ENCODE peak calls at places on chromosomes 4 and X, in ten cellular contexts. One of them, this sample, is unnamed. For H3K36me3, the result is how much of the 10 kb centered on the place peaks cover.

GRCh38 chr4:169931996-169932395 is 94.2 kb downstream of the MFAP3L start:
- DNase-seq in fibroblast of lung: no peak
- DNase-seq in thoracic aorta: no peak
- DNase-seq in lower lobe of right lung: no peak
- DNase-seq in tibial nerve: no peak
- DNase-seq in cardiac muscle cell: no peak
- DNase-seq in astrocyte: no peak
- DNase-seq in PC-3: no peak
- DNase-seq in mucosa of descending colon: no peak
- DNase-seq in prostate gland: no peak
- DNase-seq in this sample: no peak

GRCh38 chr4:57426779-57427395 is 316.7 kb upstream of the IGFBP7 start:
- DNase-seq in cardiac muscle cell: peak
- DNase-seq in tibial nerve: peak
- DNase-seq in lower lobe of right lung: peak
- DNase-seq in fibroblast of lung: peak
- DNase-seq in astrocyte: peak
- DNase-seq in mucosa of descending colon: peak
- DNase-seq in thoracic aorta: peak
- DNase-seq in PC-3: peak
- DNase-seq in prostate gland: peak
- DNase-seq in this sample: peak

GRCh38 chr4:186669159-186669720 is 54.4 kb downstream of the FAT1 start:
- DNase-seq in cardiac muscle cell: peak
- DNase-seq in mucosa of descending colon: no peak
- DNase-seq in tibial nerve: no peak
- DNase-seq in thoracic aorta: no peak
- DNase-seq in PC-3: peak
- DNase-seq in astrocyte: peak
- DNase-seq in fibroblast of lung: peak
- DNase-seq in lower lobe of right lung: no peak
- DNase-seq in prostate gland: peak
- DNase-seq in this sample: peak

GRCh38 chr4:147732516-147733193 is 767 bp downstream of the ARHGAP10 start:
- DNase-seq in lower lobe of right lung: peak
- DNase-seq in astrocyte: peak
- DNase-seq in prostate gland: no peak
- DNase-seq in fibroblast of lung: peak
- DNase-seq in cardiac muscle cell: peak
- DNase-seq in thoracic aorta: no peak
- DNase-seq in mucosa of descending colon: peak
- DNase-seq in tibial nerve: no peak
- DNase-seq in PC-3: peak
- DNase-seq in this sample: peak

GRCh38 chr4:83075696-83076095 is 38.8 kb downstream of the PLAC8 start:
- DNase-seq in fibroblast of lung: peak
- DNase-seq in mucosa of descending colon: no peak
- DNase-seq in astrocyte: peak
- DNase-seq in prostate gland: no peak
- DNase-seq in lower lobe of right lung: no peak
- DNase-seq in thoracic aorta: no peak
- DNase-seq in cardiac muscle cell: no peak
- DNase-seq in PC-3: peak
- DNase-seq in tibial nerve: no peak
- DNase-seq in this sample: no peak

GRCh38 chr4:25484243-25484721 is 107.2 kb downstream of the ANAPC4 start:
- DNase-seq in cardiac muscle cell: no peak
- DNase-seq in lower lobe of right lung: no peak
- DNase-seq in tibial nerve: no peak
- DNase-seq in mucosa of descending colon: no peak
- DNase-seq in PC-3: no peak
- DNase-seq in thoracic aorta: no peak
- DNase-seq in fibroblast of lung: peak
- DNase-seq in prostate gland: no peak
- DNase-seq in astrocyte: peak
- DNase-seq in this sample: peak

GRCh38 chr4:1756079-1756478 is 34.8 kb downstream of the TACC3 start:
- DNase-seq in lower lobe of right lung: no peak
- DNase-seq in fibroblast of lung: no peak
- DNase-seq in PC-3: no peak
- DNase-seq in thoracic aorta: no peak
- DNase-seq in prostate gland: no peak
- DNase-seq in astrocyte: no peak
- DNase-seq in mucosa of descending colon: no peak
- DNase-seq in cardiac muscle cell: no peak
- DNase-seq in tibial nerve: no peak
- DNase-seq in this sample: no peak

GRCh38 chrX:14865201-14865600 is 7.7 kb downstream of the FANCB start:
- DNase-seq in prostate gland: no peak
- DNase-seq in astrocyte: peak
- DNase-seq in mucosa of descending colon: no peak
- DNase-seq in tibial nerve: no peak
- DNase-seq in fibroblast of lung: peak
- DNase-seq in PC-3: no peak
- DNase-seq in cardiac muscle cell: no peak
- DNase-seq in thoracic aorta: no peak
- DNase-seq in lower lobe of right lung: no peak
- DNase-seq in this sample: no peak

GRCh38 chrX:153805436-153805835 is 11.0 kb downstream of the SSR4 start:
- DNase-seq in fibroblast of lung: no peak
- DNase-seq in cardiac muscle cell: no peak
- DNase-seq in thoracic aorta: no peak
- DNase-seq in astrocyte: no peak
- DNase-seq in lower lobe of right lung: no peak
- DNase-seq in PC-3: no peak
- DNase-seq in mucosa of descending colon: peak
- DNase-seq in prostate gland: no peak
- DNase-seq in tibial nerve: no peak
- DNase-seq in this sample: no peak

GRCh38 chr4:100738388-100739165 is 220.8 kb upstream of the EMCN start:
- DNase-seq in fibroblast of lung: peak
- DNase-seq in tibial nerve: no peak
- DNase-seq in thoracic aorta: peak
- DNase-seq in lower lobe of right lung: no peak
- DNase-seq in mucosa of descending colon: peak
- DNase-seq in cardiac muscle cell: peak
- DNase-seq in astrocyte: peak
- DNase-seq in PC-3: peak
- DNase-seq in prostate gland: no peak
- DNase-seq in this sample: peak

GRCh38 chrX:140467211-140467610 is 37.7 kb downstream of the SOX3 start:
- DNase-seq in fibroblast of lung: peak
- DNase-seq in prostate gland: no peak
- DNase-seq in tibial nerve: no peak
- DNase-seq in thoracic aorta: no peak
- DNase-seq in lower lobe of right lung: no peak
- DNase-seq in mucosa of descending colon: no peak
- DNase-seq in astrocyte: peak
- DNase-seq in PC-3: no peak
- DNase-seq in cardiac muscle cell: no peak
- DNase-seq in this sample: peak

GRCh38 chr4:152278505-152279301 is 257.2 kb downstream of the FBXW7 start:
- DNase-seq in PC-3: no peak
- DNase-seq in mucosa of descending colon: peak
- DNase-seq in astrocyte: no peak
- DNase-seq in cardiac muscle cell: no peak
- DNase-seq in thoracic aorta: no peak
- DNase-seq in lower lobe of right lung: peak
- DNase-seq in tibial nerve: no peak
- DNase-seq in fibroblast of lung: no peak
- DNase-seq in prostate gland: no peak
- DNase-seq in this sample: peak

GRCh38 chr4:141713771-141714445 is 77.5 kb downstream of the IL15 start:
- DNase-seq in fibroblast of lung: peak
- DNase-seq in prostate gland: no peak
- DNase-seq in astrocyte: peak
- DNase-seq in lower lobe of right lung: no peak
- DNase-seq in thoracic aorta: no peak
- DNase-seq in PC-3: peak
- DNase-seq in mucosa of descending colon: no peak
- DNase-seq in tibial nerve: no peak
- DNase-seq in cardiac muscle cell: no peak
- DNase-seq in this sample: peak

GRCh38 chrX:12917753-12918152 is 11.3 kb downstream of the TLR8 start:
- DNase-seq in astrocyte: no peak
- DNase-seq in tibial nerve: no peak
- DNase-seq in lower lobe of right lung: no peak
- DNase-seq in PC-3: no peak
- DNase-seq in mucosa of descending colon: no peak
- DNase-seq in prostate gland: no peak
- DNase-seq in cardiac muscle cell: no peak
- DNase-seq in thoracic aorta: no peak
- DNase-seq in fibroblast of lung: no peak
- DNase-seq in this sample: no peak

GRCh38 chrX:153988493-153988892 is 15.9 kb downstream of the TMEM187 start:
- DNase-seq in PC-3: no peak
- DNase-seq in astrocyte: no peak
- DNase-seq in fibroblast of lung: no peak
- DNase-seq in lower lobe of right lung: no peak
- DNase-seq in tibial nerve: no peak
- DNase-seq in cardiac muscle cell: no peak
- DNase-seq in prostate gland: no peak
- DNase-seq in mucosa of descending colon: no peak
- DNase-seq in thoracic aorta: no peak
- DNase-seq in this sample: no peak

GRCh38 chr4:36026348-36026747 is 218.0 kb downstream of the ARAP2 start:
- DNase-seq in cardiac muscle cell: no peak
- DNase-seq in astrocyte: no peak
- DNase-seq in mucosa of descending colon: no peak
- DNase-seq in fibroblast of lung: no peak
- DNase-seq in PC-3: no peak
- DNase-seq in thoracic aorta: no peak
- DNase-seq in prostate gland: no peak
- DNase-seq in tibial nerve: no peak
- DNase-seq in lower lobe of right lung: no peak
- DNase-seq in this sample: no peak

GRCh38 chr4:120694973-120695372 is 227.6 kb downstream of the PRDM5 start:
- DNase-seq in astrocyte: peak
- DNase-seq in thoracic aorta: no peak
- DNase-seq in fibroblast of lung: peak
- DNase-seq in tibial nerve: no peak
- DNase-seq in cardiac muscle cell: peak
- DNase-seq in prostate gland: no peak
- DNase-seq in lower lobe of right lung: no peak
- DNase-seq in PC-3: peak
- DNase-seq in mucosa of descending colon: no peak
- DNase-seq in this sample: peak

GRCh38 chrX:22800806-22801205 is 199.0 kb upstream of the DDX53 start:
- DNase-seq in thoracic aorta: no peak
- DNase-seq in lower lobe of right lung: no peak
- DNase-seq in PC-3: peak
- DNase-seq in mucosa of descending colon: no peak
- DNase-seq in fibroblast of lung: peak
- DNase-seq in astrocyte: peak
- DNase-seq in prostate gland: no peak
- DNase-seq in tibial nerve: no peak
- DNase-seq in cardiac muscle cell: no peak
- DNase-seq in this sample: no peak

GRCh38 chr4:84966382-84967291 is at the start of gene WDFY3:
- DNase-seq in astrocyte: peak
- DNase-seq in mucosa of descending colon: peak
- DNase-seq in cardiac muscle cell: peak
- DNase-seq in PC-3: peak
- DNase-seq in fibroblast of lung: peak
- DNase-seq in thoracic aorta: peak
- DNase-seq in tibial nerve: peak
- DNase-seq in prostate gland: peak
- DNase-seq in lower lobe of right lung: peak
- DNase-seq in this sample: peak
- TF ChIP-seq CTCF in astrocyte: no peak
- TF ChIP-seq CTCF in mucosa of descending colon: no peak
- TF ChIP-seq CTCF in cardiac muscle cell: peak
- TF ChIP-seq CTCF in PC-3: no peak
- TF ChIP-seq CTCF in fibroblast of lung: peak
- TF ChIP-seq CTCF in thoracic aorta: no peak
- TF ChIP-seq CTCF in tibial nerve: no peak
- TF ChIP-seq CTCF in prostate gland: no peak
- TF ChIP-seq CTCF in lower lobe of right lung: peak
- TF ChIP-seq CTCF in this sample: peak

GRCh38 chr4:140653718-140654515 is 85.2 kb upstream of the UCP1 start:
- DNase-seq in mucosa of descending colon: no peak
- DNase-seq in fibroblast of lung: peak
- DNase-seq in tibial nerve: no peak
- DNase-seq in lower lobe of right lung: no peak
- DNase-seq in prostate gland: no peak
- DNase-seq in thoracic aorta: no peak
- DNase-seq in astrocyte: peak
- DNase-seq in cardiac muscle cell: no peak
- DNase-seq in PC-3: no peak
- DNase-seq in this sample: no peak
- H3K4me3 ChIP-seq in mucosa of descending colon: no peak
- H3K4me3 ChIP-seq in fibroblast of lung: peak
- H3K4me3 ChIP-seq in tibial nerve: no peak
- H3K4me3 ChIP-seq in lower lobe of right lung: peak
- H3K4me3 ChIP-seq in prostate gland: no peak
- H3K4me3 ChIP-seq in thoracic aorta: peak
- H3K4me3 ChIP-seq in astrocyte: no peak
- H3K4me3 ChIP-seq in cardiac muscle cell: no peak
- H3K4me3 ChIP-seq in PC-3: no peak
- H3K4me3 ChIP-seq in this sample: no peak

GRCh38 chr4:5616331-5616950 is 91.9 kb downstream of the EVC2 start:
- DNase-seq in prostate gland: no peak
- DNase-seq in tibial nerve: no peak
- DNase-seq in thoracic aorta: no peak
- DNase-seq in astrocyte: no peak
- DNase-seq in PC-3: no peak
- DNase-seq in fibroblast of lung: no peak
- DNase-seq in cardiac muscle cell: no peak
- DNase-seq in mucosa of descending colon: no peak
- DNase-seq in lower lobe of right lung: no peak
- DNase-seq in this sample: no peak
- H3K36me3 ChIP-seq in prostate gland: under half
- H3K36me3 ChIP-seq in tibial nerve: under half
- H3K36me3 ChIP-seq in thoracic aorta: half or more
- H3K36me3 ChIP-seq in astrocyte: under half
- H3K36me3 ChIP-seq in PC-3: under half
- H3K36me3 ChIP-seq in fibroblast of lung: under half
- H3K36me3 ChIP-seq in cardiac muscle cell: under half
- H3K36me3 ChIP-seq in mucosa of descending colon: under half
- H3K36me3 ChIP-seq in lower lobe of right lung: half or more
- H3K36me3 ChIP-seq in this sample: under half

DNA sequence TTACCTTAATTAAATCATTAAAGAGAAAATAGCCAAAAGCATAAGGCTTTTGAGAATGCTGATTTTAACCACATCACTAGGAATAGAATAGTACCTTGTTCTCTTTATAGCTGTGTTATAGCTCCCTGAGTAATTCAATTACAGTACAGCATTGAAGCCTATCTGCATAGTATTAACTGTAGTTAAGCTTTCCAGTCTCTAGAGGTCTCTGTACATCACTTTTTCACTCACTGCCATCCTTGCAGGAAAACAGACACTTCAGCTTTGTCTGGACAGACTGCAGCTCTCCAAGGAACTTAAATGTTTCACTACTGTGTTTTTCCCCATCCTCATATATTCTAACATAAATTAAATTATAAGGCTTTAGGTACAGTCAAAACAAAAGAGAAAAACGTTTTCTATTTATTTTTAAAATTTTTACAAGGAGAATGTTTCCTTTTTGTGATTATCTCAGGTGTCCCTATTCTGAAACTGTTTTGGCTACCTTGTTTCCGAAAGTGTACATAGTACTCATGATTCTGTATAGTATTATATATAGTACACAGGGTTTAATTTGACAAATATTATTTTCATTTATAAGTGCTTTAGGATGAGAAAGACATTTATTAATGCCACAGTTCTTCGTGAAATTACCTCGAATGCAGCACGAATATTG is 407.9 kb downstream of the PCDH18 start:
- DNase-seq in astrocyte: peak
- DNase-seq in thoracic aorta: no peak
- DNase-seq in mucosa of descending colon: no peak
- DNase-seq in tibial nerve: no peak
- DNase-seq in cardiac muscle cell: peak
- DNase-seq in fibroblast of lung: peak
- DNase-seq in lower lobe of right lung: no peak
- DNase-seq in prostate gland: no peak
- DNase-seq in PC-3: peak
- DNase-seq in this sample: peak
- TF ChIP-seq CTCF in astrocyte: peak
- TF ChIP-seq CTCF in thoracic aorta: peak
- TF ChIP-seq CTCF in mucosa of descending colon: no peak
- TF ChIP-seq CTCF in tibial nerve: peak
- TF ChIP-seq CTCF in cardiac muscle cell: peak
- TF ChIP-seq CTCF in fibroblast of lung: peak
- TF ChIP-seq CTCF in lower lobe of right lung: peak
- TF ChIP-seq CTCF in prostate gland: no peak
- TF ChIP-seq CTCF in PC-3: peak
- TF ChIP-seq CTCF in this sample: peak

This sample was measured in bronchial epithelial cell.